ENCODE peak calls at places on chromosomes 12 and 14, in nine cellular contexts. K is choroid plexus epithelial cell; R is AG09309; E is left ventricle myocardium inferior; C is CD4-positive, alpha-beta memory T cell; D is astrocyte of the cerebellum; U is left lung; W is A549; V is GM12865. X is an unnamed sample.

GRCh38 chr12:47935196-47935595 is 28.2 kb upstream of the TMEM106C start:
- DNase-seq in K (peak; percentile 89), W (no peak), E (peak; percentile 73), C (no peak), D (peak; percentile 38), U (no peak), V (no peak), R (peak; percentile 63), X (no peak)

GRCh38 chr12:117674313-117674712 is 294.5 kb downstream of the KSR2 start:
- DNase-seq in E (no peak), C (no peak), V (no peak), W (no peak), R (no peak), U (no peak), D (no peak), K (no peak), X (no peak)

GRCh38 chr12:2691340-2692111 is 103.2 kb upstream of the FKBP4 start:
- DNase-seq in U (no peak), V (peak; percentile 74), K (no peak), E (no peak), C (peak; percentile 63), R (no peak), W (no peak), D (no peak), X (peak; percentile 86)

GRCh38 chr14:69650948-69651369 is 39.6 kb downstream of the SUSD6 start:
- DNase-seq in W (no peak), C (no peak), U (no peak), E (no peak), K (no peak), D (no peak), V (no peak), R (no peak), X (no peak)

GRCh38 chr12:92271341-92271740 is 125.7 kb upstream of the BTG1 start:
- DNase-seq in W (no peak), R (no peak), U (no peak), K (no peak), C (no peak), D (no peak), E (no peak), V (no peak), X (no peak)

GRCh38 chr12:121061831-121062230 is 22.8 kb upstream of the OASL start:
- DNase-seq in R (no peak), C (no peak), D (no peak), U (no peak), W (no peak), K (peak; percentile 51), E (no peak), V (no peak), X (peak; percentile 25)

GRCh38 chr12:98656289-98657101 is 11.4 kb downstream of the APAF1 start:
- DNase-seq in W (no peak), K (no peak), U (no peak), V (peak; percentile 10), D (no peak), C (no peak), R (no peak), E (no peak), X (no peak)

GRCh38 chr12:127381043-127381668 is 885.8 kb upstream of the TMEM132C start:
- DNase-seq in D (no peak), U (peak; percentile 77), E (peak; percentile 16), C (peak; percentile 10), V (peak; percentile 49), K (peak; percentile 35), R (no peak), W (peak; percentile 30), X (peak; percentile 24)

GRCh38 chr14:73211251-73211650 is 26.1 kb upstream of the PAPLN start:
- DNase-seq in D (no peak), V (no peak), U (no peak), K (no peak), R (no peak), E (no peak), W (no peak), C (no peak), X (no peak)

GRCh38 chr14:73209943-73210342 is 27.4 kb upstream of the PAPLN start:
- DNase-seq in R (no peak), V (no peak), D (peak; percentile 36), K (peak; percentile 84), E (no peak), C (no peak), W (no peak), U (no peak), X (no peak)

GRCh38 chr14:73208390-73208789 is 28.9 kb upstream of the PAPLN start:
- DNase-seq in R (no peak), W (no peak), E (no peak), C (no peak), V (no peak), D (no peak), U (no peak), K (no peak), X (no peak)

GRCh38 chr14:73208846-73209245 is 28.5 kb upstream of the PAPLN start:
- DNase-seq in E (no peak), U (no peak), C (no peak), W (no peak), K (no peak), D (no peak), R (no peak), V (no peak), X (no peak)

GRCh38 chr14:73207615-73208014 is 29.7 kb upstream of the PAPLN start:
- DNase-seq in C (no peak), U (no peak), K (no peak), V (no peak), E (no peak), W (no peak), R (no peak), D (no peak), X (no peak)
- H3K4me3 ChIP-seq in C (no peak overlapping the region), U (no peak overlapping the region), K (no peak overlapping the region), V (no peak overlapping the region), E (no peak overlapping the region), W (no peak overlapping the region), R (no peak overlapping the region), D (no peak overlapping the region), X (no peak overlapping the region)

DNA sequence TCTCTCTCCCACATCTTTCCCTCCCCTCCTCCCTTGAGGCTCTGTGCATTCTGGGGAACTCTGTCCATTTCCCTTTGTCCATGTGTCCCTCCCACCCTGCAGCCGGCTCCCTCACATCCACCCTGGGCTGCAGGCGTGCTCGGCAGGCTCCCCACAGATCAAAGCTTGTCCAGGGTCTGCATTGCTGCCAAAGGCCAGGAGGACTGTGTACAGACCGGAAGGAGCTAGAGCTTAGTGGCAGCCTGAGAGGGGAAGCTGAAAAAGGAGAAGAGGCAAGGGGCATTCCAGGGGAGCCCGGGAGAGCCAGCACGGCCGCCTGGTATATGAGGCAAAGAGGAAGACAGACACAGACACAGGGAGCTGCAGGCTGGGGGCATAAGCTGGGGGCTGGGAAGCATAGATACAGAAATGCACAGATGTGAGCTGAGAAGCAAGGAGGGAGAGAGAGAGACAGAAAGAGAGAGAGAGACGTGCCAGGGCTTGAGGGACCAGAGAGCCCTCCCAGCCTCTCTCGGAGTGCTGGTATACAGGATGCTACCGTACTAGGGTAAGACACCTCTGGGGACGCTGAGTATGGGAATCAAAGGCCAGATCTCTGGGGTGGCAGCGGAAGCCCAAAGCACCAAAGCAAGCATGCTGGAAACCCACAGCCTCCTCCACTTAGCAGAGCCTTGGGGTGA is 3.3 kb downstream of the CD4 start:
- DNase-seq in W (no peak), U (peak; percentile 88), V (peak; percentile 43), E (peak; percentile 38), K (no peak), D (no peak), R (no peak), C (peak; percentile 59), X (peak; percentile 63)
- H3K4me3 ChIP-seq in W (no peak overlapping the region), U (no peak overlapping the region), V (no peak overlapping the region), E (peak overlapping the region; percentile 27), K (peak overlapping the region; percentile 6), D (no peak overlapping the region), R (no peak overlapping the region), C (peak overlapping the region; percentile 79), X (peak overlapping the region; percentile 28)

GRCh38 chr14:56137842-56138241 is 19.6 kb downstream of the PELI2 start:
- DNase-seq in U (no peak), R (no peak), D (no peak), W (no peak), E (no peak), V (no peak), K (no peak), C (no peak), X (peak; percentile 60)
- H3K4me3 ChIP-seq in U (no peak overlapping the region), R (no peak overlapping the region), D (no peak overlapping the region), W (no peak overlapping the region), E (no peak overlapping the region), V (no peak overlapping the region), K (no peak overlapping the region), C (no peak overlapping the region), X (peak overlapping the region; percentile 50)

DNA sequence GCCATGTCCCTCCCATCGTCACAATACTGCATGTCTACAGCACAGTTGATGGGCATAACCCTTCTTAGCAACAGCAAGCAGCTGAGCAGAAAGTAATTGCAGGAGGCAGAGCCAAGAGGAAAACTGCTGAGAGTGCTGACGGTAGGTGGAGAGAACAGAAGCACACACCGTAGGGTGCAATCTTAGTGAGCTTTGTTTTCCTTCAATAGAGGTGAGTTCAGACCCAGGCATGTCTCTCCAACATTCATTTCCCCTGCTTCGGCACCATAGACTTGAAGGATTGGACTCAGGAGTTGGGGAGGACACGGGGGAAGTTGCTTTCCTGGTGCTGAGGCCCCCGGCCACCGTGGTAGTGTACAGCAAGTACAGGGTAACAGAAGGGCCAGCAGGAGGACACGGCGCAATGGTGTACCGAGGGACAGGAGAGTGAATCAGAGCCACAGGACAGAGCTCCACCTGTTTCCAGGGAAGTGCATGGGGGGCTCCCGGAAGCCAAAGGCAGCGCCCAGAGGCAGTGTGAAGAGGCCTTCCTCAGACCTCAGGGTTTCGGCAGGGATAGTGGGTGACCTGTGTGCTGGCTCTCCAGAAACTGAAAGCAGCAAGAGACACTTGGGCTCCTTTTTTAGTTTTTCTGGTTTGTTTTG is 36.3 kb upstream of the SINHCAF start:
- DNase-seq in E (no peak), R (no peak), D (peak; percentile 32), W (no peak), K (peak; percentile 38), U (no peak), C (no peak), V (peak; percentile 13), X (peak; percentile 11)
- H3K4me3 ChIP-seq in E (no peak overlapping the region), R (no peak overlapping the region), D (no peak overlapping the region), W (no peak overlapping the region), K (no peak overlapping the region), U (no peak overlapping the region), C (no peak overlapping the region), V (no peak overlapping the region), X (no peak overlapping the region)

X was measured in Jurkat, Clone E6-1.